ENCODE peak calls at places on chromosomes 16 and 17, in ten cellular contexts. K is OCI-LY7, H is upper lobe of right lung, E is progenitor cell of endocrine pancreas, X is Caco-2, T is cardiac muscle cell, J is colonic mucosa, S is testis, Y is WTC11, F is AG04449. B is an unnamed sample.

GRCh38 chr16:83925095-83925905 is 26.4 kb downstream of the MLYCD start:
- DNase-seq in K (no peak), F (no peak), J (no peak), Y (no peak), S (no peak), X (no peak), E (no peak), H (peak; percentile 46), T (no peak), B (no peak)

GRCh38 chr16:64738321-64738960 is 383.4 kb downstream of the CDH11 start:
- DNase-seq in F (peak; percentile 64), S (no peak), H (no peak), E (no peak), Y (no peak), X (no peak), T (peak; percentile 75), J (no peak), K (no peak), B (peak; percentile 56)

GRCh38 chr16:85245307-85246172 is 133.3 kb upstream of the CIBAR2 start:
- DNase-seq in S (peak; percentile 65), X (peak; percentile 83), F (no peak), T (peak; percentile 80), K (peak; percentile 78), J (peak; percentile 55), H (no peak), E (peak; percentile 53), Y (peak; percentile 73), B (peak; percentile 56)

GRCh38 chr17:75808905-75809621 is 24.5 kb downstream of the UNK start:
- DNase-seq in T (peak; percentile 77), F (no peak), X (no peak), K (no peak), H (no peak), Y (no peak), J (no peak), S (peak; percentile 71), E (no peak), B (peak; percentile 87)

GRCh38 chr16:85928411-85928820 is 29.5 kb downstream of the IRF8 start:
- DNase-seq in Y (no peak), J (no peak), E (no peak), F (no peak), K (no peak), T (peak; percentile 74), S (peak; percentile 74), H (no peak), X (no peak), B (no peak)

GRCh38 chr16:8047711-8048110 is 542.6 kb downstream of the TMEM114 start:
- DNase-seq in E (no peak), K (no peak), F (no peak), H (no peak), T (no peak), X (no peak), J (no peak), Y (no peak), S (no peak), B (no peak)

GRCh38 chr16:52496051-52496876 is 50.7 kb downstream of the TOX3 start:
- DNase-seq in T (no peak), F (no peak), J (peak; percentile 29), K (no peak), E (no peak), S (no peak), X (no peak), H (no peak), Y (no peak), B (no peak)

GRCh38 chr17:17675925-17676534 is 5.2 kb upstream of the RAI1 start:
- DNase-seq in X (no peak), J (peak; percentile 21), E (no peak), K (peak; percentile 86), F (no peak), Y (peak; percentile 37), T (no peak), H (no peak), S (no peak), B (no peak)

GRCh38 chr16:11389083-11389482 is 43.8 kb downstream of the RMI2 start:
- DNase-seq in K (no peak), F (no peak), E (no peak), J (no peak), X (no peak), H (no peak), Y (no peak), S (no peak), T (no peak), B (no peak)

GRCh38 chr17:19541445-19541844 is 7.8 kb downstream of the SLC47A1 start:
- DNase-seq in K (no peak), E (no peak), S (peak; percentile 33), Y (no peak), F (no peak), J (no peak), H (no peak), X (no peak), T (no peak), B (no peak)

GRCh38 chr16:1762196-1762878 is 9.0 kb downstream of the NME3 start:
- DNase-seq in H (no peak), S (no peak), J (no peak), F (no peak), E (no peak), K (no peak), T (no peak), Y (no peak), X (no peak), B (no peak)

GRCh38 chr16:26957283-26957859 is 109.4 kb upstream of the C16orf82 start:
- DNase-seq in Y (no peak), H (no peak), T (no peak), F (no peak), K (no peak), X (no peak), J (no peak), S (no peak), E (no peak), B (no peak)

GRCh38 chr16:80299416-80299815 is 241.4 kb upstream of the DYNLRB2 start:
- DNase-seq in J (no peak), T (peak; percentile 4), F (no peak), Y (no peak), E (no peak), S (no peak), X (no peak), K (no peak), H (no peak), B (peak; percentile 21)

GRCh38 chr16:17544785-17545184 is 74.0 kb upstream of the XYLT1 start:
- DNase-seq in E (no peak), F (no peak), X (peak; percentile 4), K (peak; percentile 4), T (no peak), H (no peak), Y (peak; percentile 76), S (peak; percentile 55), J (peak; percentile 20), B (no peak)
- TF ChIP-seq CTCF in E (peak; percentile 36), F (no peak), X (peak; percentile 40), K (peak; percentile 73), T (no peak), H (peak; percentile 19), Y (peak; percentile 64), S (peak; percentile 55), J (no peak), B (peak; percentile 19)

DNA sequence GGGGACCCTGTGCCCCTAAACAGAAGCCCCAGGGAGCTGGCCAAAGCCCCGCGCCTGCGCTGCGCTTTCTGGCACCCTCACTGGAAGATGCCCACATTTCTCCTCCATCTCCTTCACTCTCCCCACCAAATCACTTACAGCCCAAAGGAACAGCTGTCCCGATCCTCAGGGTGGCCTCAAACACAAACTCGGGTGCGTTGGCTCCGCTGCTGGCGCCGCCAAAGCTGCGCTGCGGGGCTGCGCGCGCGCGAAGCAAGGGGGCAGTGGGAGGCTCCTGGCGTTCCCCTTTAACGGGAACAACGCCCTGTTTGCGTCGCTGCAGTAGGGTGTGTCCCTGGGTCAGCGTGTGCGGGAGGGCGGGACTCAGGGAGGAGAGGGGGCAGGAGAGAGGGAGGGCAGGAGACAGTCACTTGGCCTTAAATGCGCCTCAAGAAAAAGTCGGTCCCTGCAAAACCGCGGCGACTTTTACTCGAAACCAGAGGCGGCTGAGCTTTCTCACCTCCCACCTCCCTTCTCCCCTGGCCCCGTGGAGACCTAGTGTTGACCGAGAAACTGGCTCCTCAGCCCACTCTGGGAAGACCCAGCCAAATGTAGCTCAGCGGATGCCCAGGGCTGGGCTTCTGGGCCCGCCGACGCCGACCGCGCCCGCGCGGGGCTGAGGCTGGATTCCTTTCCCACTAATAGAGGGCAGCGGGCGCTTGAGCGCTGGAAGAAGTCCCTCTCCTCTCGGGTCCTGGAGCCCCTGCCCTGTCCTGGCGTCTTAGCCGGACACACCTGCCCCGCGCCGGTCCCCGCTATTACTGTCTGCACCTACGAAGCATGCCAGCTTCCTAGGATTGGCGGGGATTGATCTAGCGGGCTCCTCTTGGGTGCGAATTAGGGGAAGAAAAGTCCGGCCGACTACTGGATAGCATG is 2.6 kb downstream of the PMP22 start:
- DNase-seq in F (no peak), H (peak; percentile 87), X (peak; percentile 11), E (peak; percentile 17), T (peak; percentile 89), S (peak; percentile 92), J (peak; percentile 83), K (no peak), Y (peak; percentile 57), B (no peak)
- TF ChIP-seq CTCF in F (peak; percentile 12), H (no peak), X (no peak), E (no peak), T (peak; percentile 29), S (no peak), J (no peak), K (no peak), Y (no peak), B (peak; percentile 21)

GRCh38 chr17:45451131-45451530 is 18.5 kb upstream of the ARHGAP27 start:
- DNase-seq in F (no peak), T (no peak), E (no peak), H (peak; percentile 64), Y (peak; percentile 44), S (no peak), K (peak; percentile 50), J (no peak), X (no peak), B (no peak)
- TF ChIP-seq CTCF in F (no peak), T (no peak), E (no peak), H (no peak), Y (no peak), S (no peak), K (peak; percentile 63), J (no peak), X (no peak), B (peak; percentile 41)

DNA sequence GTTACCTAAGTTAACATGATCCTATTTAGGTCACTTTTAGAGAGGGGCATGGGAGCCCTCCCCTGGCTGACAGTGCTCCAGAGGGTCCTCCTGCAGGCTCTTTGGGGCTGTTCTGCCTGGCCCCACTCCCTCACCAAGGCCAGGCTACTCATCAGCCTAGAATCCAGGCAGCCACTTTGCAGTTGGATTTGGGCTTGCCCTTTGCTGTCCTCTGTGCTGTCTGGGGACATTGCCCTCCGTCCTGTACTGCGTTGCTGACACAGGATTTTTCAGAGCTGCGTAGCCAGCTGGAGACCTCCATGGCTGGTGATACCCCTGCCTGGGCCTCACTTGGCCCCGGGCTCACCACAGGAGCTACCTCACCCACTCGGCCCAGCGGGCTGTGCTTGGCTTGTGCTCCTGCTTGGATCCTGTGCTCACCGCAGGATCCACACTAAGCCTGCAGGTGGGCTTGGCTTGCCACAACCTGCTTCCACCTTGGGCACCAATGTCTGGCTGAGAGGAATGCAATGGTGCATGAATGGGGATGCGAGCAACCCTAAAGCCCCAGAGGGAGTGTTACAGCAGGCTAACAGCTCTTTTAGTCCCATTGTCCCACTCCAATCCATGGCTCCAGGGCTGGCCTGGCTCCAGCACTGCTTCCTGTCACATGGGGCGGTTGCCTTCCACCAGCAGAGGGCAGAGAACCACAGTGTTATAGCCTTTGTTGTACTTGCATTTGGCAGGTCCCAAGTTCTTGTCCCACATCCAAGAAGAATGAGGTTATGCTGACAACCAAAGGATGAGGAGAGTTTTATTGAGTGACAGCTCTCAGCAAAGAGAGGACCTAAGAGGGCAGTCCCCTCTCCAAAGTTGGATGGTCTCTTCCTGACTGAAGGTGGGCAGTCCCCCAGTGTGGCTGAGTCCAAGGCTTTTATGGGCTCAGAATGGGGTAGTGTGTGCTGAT is 21.5 kb downstream of the CCL4 start:
- DNase-seq in X (peak; percentile 7), J (no peak), Y (peak; percentile 31), F (no peak), E (no peak), H (no peak), S (no peak), K (peak; percentile 59), T (no peak), B (no peak)
- TF ChIP-seq CTCF in X (no peak), J (no peak), Y (no peak), F (no peak), E (no peak), H (no peak), S (no peak), K (peak; percentile 47), T (no peak), B (no peak)

B was measured in brain microvascular endothelial cell.